ENCODE peak calls at places on chromosomes 13 and 19, in four cellular contexts. One of them, this sample, is unnamed. For H3K9me3 and H3K36me3, the result is how much of the 10 kb centered on the place peaks cover.

GRCh38 chr13:36412736-36413135 is 19.6 kb upstream of the CCNA1 start:
- DNase-seq in neural progenitor cell: no peak
- DNase-seq in cardiac muscle cell: peak
- DNase-seq in MM.1S: no peak
- DNase-seq in this sample: no peak

GRCh38 chr13:109271991-109272454 is 514.4 kb downstream of the IRS2 start:
- DNase-seq in neural progenitor cell: peak
- DNase-seq in cardiac muscle cell: no peak
- DNase-seq in MM.1S: no peak
- DNase-seq in this sample: no peak

GRCh38 chr13:21453352-21454089 is 5.6 kb downstream of the ZDHHC20 start:
- DNase-seq in neural progenitor cell: no peak
- DNase-seq in cardiac muscle cell: no peak
- DNase-seq in MM.1S: no peak
- DNase-seq in this sample: no peak

GRCh38 chr13:25625361-25625760 is 253.6 kb downstream of the ATP8A2 start:
- DNase-seq in cardiac muscle cell: no peak
- DNase-seq in MM.1S: no peak
- DNase-seq in neural progenitor cell: no peak
- DNase-seq in this sample: no peak

GRCh38 chr19:33661336-33661735 is 39.6 kb downstream of the CHST8 start:
- DNase-seq in neural progenitor cell: no peak
- DNase-seq in cardiac muscle cell: no peak
- DNase-seq in MM.1S: no peak
- DNase-seq in this sample: no peak

GRCh38 chr19:670609-671075 is 5.5 kb upstream of the FSTL3 start:
- DNase-seq in cardiac muscle cell: no peak
- DNase-seq in neural progenitor cell: no peak
- DNase-seq in MM.1S: no peak
- DNase-seq in this sample: peak

GRCh38 chr19:9043524-9043923 is 33.3 kb upstream of the MUC16 start:
- DNase-seq in neural progenitor cell: peak
- DNase-seq in MM.1S: no peak
- DNase-seq in cardiac muscle cell: no peak
- DNase-seq in this sample: no peak

GRCh38 chr13:46633416-46633815 is 80.4 kb downstream of the LRCH1 start:
- DNase-seq in MM.1S: no peak
- DNase-seq in neural progenitor cell: no peak
- DNase-seq in cardiac muscle cell: peak
- DNase-seq in this sample: peak

GRCh38 chr13:37074703-37075102 is 15.2 kb upstream of the SUPT20H start:
- DNase-seq in MM.1S: peak
- DNase-seq in cardiac muscle cell: peak
- DNase-seq in neural progenitor cell: peak
- DNase-seq in this sample: no peak

GRCh38 chr19:50258918-50259372 is 55.5 kb downstream of the MYH14 start:
- DNase-seq in MM.1S: no peak
- DNase-seq in neural progenitor cell: peak
- DNase-seq in cardiac muscle cell: peak
- DNase-seq in this sample: peak

GRCh38 chr19:4662020-4662695 is 8.0 kb downstream of the MYDGF start:
- DNase-seq in MM.1S: no peak
- DNase-seq in cardiac muscle cell: no peak
- DNase-seq in neural progenitor cell: no peak
- DNase-seq in this sample: peak

GRCh38 chr13:107301724-107302374 is 733.9 kb upstream of the ARGLU1 start:
- DNase-seq in cardiac muscle cell: peak
- DNase-seq in MM.1S: no peak
- DNase-seq in neural progenitor cell: peak
- DNase-seq in this sample: no peak

GRCh38 chr19:37872383-37872782 is 34.0 kb downstream of the WDR87 start:
- DNase-seq in cardiac muscle cell: no peak
- DNase-seq in MM.1S: no peak
- DNase-seq in neural progenitor cell: no peak
- DNase-seq in this sample: peak

GRCh38 chr19:8571006-8571411 is 6.2 kb downstream of the MYO1F start:
- DNase-seq in MM.1S: peak
- DNase-seq in cardiac muscle cell: peak
- DNase-seq in neural progenitor cell: no peak
- DNase-seq in this sample: peak

GRCh38 chr13:36377822-36378480 is 31.8 kb upstream of the SPART start:
- DNase-seq in neural progenitor cell: no peak
- DNase-seq in MM.1S: no peak
- DNase-seq in cardiac muscle cell: peak
- DNase-seq in this sample: peak

GRCh38 chr13:23715762-23716235 is 145.6 kb downstream of the TNFRSF19 start:
- DNase-seq in MM.1S: no peak
- DNase-seq in cardiac muscle cell: no peak
- DNase-seq in neural progenitor cell: no peak
- DNase-seq in this sample: no peak

GRCh38 chr19:19110410-19111137 is 27.7 kb downstream of the TMEM161A start:
- DNase-seq in neural progenitor cell: peak
- DNase-seq in cardiac muscle cell: peak
- DNase-seq in MM.1S: no peak
- DNase-seq in this sample: peak

GRCh38 chr13:114077121-114077937 is 55.1 kb downstream of the RASA3 start:
- DNase-seq in MM.1S: no peak
- DNase-seq in cardiac muscle cell: no peak
- DNase-seq in neural progenitor cell: no peak
- DNase-seq in this sample: peak

GRCh38 chr13:21670006-21670882 is 629 bp upstream of the FGF9 start:
- DNase-seq in MM.1S: peak
- DNase-seq in neural progenitor cell: peak
- DNase-seq in cardiac muscle cell: peak
- DNase-seq in this sample: peak

GRCh38 chr13:95505265-95505664 is 47.3 kb upstream of the CLDN10 start:
- DNase-seq in neural progenitor cell: peak
- DNase-seq in cardiac muscle cell: no peak
- DNase-seq in MM.1S: no peak
- DNase-seq in this sample: peak

GRCh38 chr19:35053667-35054293 is 12.3 kb downstream of the HPN start:
- DNase-seq in neural progenitor cell: no peak
- DNase-seq in cardiac muscle cell: no peak
- DNase-seq in MM.1S: no peak
- DNase-seq in this sample: no peak

GRCh38 chr13:50617134-50617721 is 226.3 kb downstream of the DLEU7 start:
- DNase-seq in MM.1S: no peak
- DNase-seq in cardiac muscle cell: peak
- DNase-seq in neural progenitor cell: no peak
- DNase-seq in this sample: peak

GRCh38 chr19:290539-291521 is at the start of gene PLPP2:
- DNase-seq in neural progenitor cell: peak
- DNase-seq in MM.1S: peak
- DNase-seq in cardiac muscle cell: peak
- DNase-seq in this sample: peak

GRCh38 chr19:739998-740715 is 10.8 kb upstream of the MISP start:
- DNase-seq in cardiac muscle cell: no peak
- DNase-seq in MM.1S: no peak
- DNase-seq in neural progenitor cell: no peak
- DNase-seq in this sample: no peak

GRCh38 chr19:52307275-52307674 is 10.3 kb downstream of the ZNF480 start:
- DNase-seq in neural progenitor cell: peak
- DNase-seq in MM.1S: no peak
- DNase-seq in cardiac muscle cell: peak
- DNase-seq in this sample: no peak
- H3K9me3 ChIP-seq in neural progenitor cell: under half
- H3K9me3 ChIP-seq in MM.1S: under half
- H3K9me3 ChIP-seq in cardiac muscle cell: under half
- H3K9me3 ChIP-seq in this sample: under half

DNA sequence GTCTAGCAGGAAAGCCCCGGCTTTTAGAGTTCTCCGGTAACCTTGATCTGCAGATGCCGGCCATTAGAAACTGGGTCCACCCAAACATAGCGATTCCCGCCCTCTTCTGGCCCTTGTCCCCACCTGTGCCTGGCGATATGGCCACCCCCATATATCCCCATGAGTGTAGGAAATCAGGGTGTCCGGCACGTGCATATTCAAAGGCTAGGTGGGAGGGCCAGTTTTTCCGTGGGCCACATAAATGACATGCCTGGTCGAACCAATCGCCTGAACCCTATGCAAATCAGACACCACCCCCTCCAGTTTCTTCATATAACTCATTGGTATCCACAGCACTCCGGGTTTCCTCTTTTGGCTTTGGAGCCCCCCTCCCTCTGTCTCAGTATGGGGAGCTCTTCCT is 37.4 kb downstream of the ERICH4 start:
- DNase-seq in cardiac muscle cell: no peak
- DNase-seq in MM.1S: no peak
- DNase-seq in neural progenitor cell: no peak
- DNase-seq in this sample: no peak
- H3K27ac ChIP-seq in cardiac muscle cell: no peak
- H3K27ac ChIP-seq in MM.1S: no peak
- H3K27ac ChIP-seq in neural progenitor cell: no peak
- H3K27ac ChIP-seq in this sample: no peak

DNA sequence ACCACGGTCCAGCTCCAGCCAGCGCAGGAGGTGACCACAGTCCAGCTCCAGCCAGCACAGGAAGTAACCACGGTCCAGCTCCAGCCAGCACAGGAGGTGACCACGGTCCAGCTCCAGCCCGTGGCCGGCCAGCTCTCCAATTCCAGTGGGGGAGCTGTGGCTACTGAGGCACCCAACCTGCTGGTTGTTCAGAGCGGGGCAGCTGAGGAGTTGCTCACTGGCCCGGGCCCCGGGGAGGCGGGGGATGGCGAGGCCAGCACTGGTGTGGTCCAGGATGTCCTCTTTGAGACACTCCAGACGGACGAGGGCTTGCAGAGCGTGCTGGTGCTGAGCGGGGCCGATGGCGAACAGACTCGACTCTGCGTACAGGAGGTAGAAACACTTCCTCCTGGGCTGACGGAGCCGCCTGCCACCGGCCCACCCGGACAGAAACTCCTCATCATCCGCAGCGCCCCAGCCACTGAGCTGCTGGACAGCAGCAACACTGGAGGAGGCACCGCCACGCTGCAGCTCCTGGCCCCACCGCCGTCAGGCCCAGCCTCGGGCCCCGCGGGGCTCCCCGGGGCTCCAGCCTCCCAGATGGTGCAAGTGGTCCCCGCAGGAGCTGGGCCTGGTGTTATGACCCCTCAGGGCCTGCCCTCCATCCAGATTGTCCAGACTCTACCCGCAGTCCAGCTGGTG is 1.2 kb upstream of the NAT14 start:
- DNase-seq in cardiac muscle cell: no peak
- DNase-seq in MM.1S: no peak
- DNase-seq in neural progenitor cell: no peak
- DNase-seq in this sample: peak
- H3K36me3 ChIP-seq in cardiac muscle cell: under half
- H3K36me3 ChIP-seq in MM.1S: under half
- H3K36me3 ChIP-seq in neural progenitor cell: under half
- H3K36me3 ChIP-seq in this sample: under half

GRCh38 chr19:58054792-58055482 is 4.1 kb upstream of the ZNF135 start:
- DNase-seq in cardiac muscle cell: peak
- DNase-seq in neural progenitor cell: peak
- DNase-seq in MM.1S: no peak
- DNase-seq in this sample: peak

GRCh38 chr19:58056261-58056660 is 2.8 kb upstream of the ZNF135 start:
- DNase-seq in neural progenitor cell: no peak
- DNase-seq in cardiac muscle cell: no peak
- DNase-seq in MM.1S: no peak
- DNase-seq in this sample: peak

GRCh38 chr19:58052256-58052655 is 6.8 kb upstream of the ZNF135 start:
- DNase-seq in MM.1S: no peak
- DNase-seq in neural progenitor cell: no peak
- DNase-seq in cardiac muscle cell: no peak
- DNase-seq in this sample: peak

GRCh38 chr19:58055483-58055874 is 3.6 kb upstream of the ZNF135 start:
- DNase-seq in MM.1S: no peak
- DNase-seq in cardiac muscle cell: no peak
- DNase-seq in neural progenitor cell: no peak
- DNase-seq in this sample: peak

DNA sequence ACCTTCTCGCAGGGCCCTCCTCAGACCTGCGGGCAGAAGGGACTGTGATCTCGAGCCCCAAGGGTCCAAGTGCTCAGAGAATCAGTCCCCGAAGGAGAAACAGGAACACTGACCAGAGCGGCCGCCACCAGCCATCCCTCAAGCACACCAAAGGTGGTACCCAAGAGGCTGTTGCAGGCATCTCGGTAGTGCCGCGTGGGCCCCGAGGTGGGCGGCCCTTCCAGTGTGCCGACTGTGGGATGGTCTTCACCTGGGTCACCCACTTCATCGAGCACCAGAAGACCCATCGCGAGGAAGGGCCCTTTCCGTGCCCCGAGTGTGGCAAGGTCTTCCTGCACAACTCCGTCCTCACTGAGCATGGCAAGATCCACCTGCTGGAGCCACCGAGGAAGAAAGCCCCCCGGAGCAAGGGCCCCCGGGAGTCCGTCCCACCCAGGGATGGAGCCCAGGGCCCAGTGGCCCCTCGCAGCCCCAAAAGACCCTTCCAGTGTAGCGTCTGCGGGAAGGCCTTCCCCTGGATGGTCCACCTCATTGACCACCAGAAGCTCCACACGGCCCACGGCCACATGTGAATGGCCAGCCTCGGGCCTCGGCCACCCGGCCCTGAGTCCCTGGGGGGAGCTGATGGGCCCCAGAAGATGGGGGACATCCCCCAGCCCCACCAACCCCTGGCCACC is 5.5 kb upstream of the ZNF135 start:
- DNase-seq in MM.1S: no peak
- DNase-seq in cardiac muscle cell: no peak
- DNase-seq in neural progenitor cell: no peak
- DNase-seq in this sample: peak
- H3K9me3 ChIP-seq in MM.1S: under half
- H3K9me3 ChIP-seq in cardiac muscle cell: under half
- H3K9me3 ChIP-seq in neural progenitor cell: under half
- H3K9me3 ChIP-seq in this sample: under half

DNA sequence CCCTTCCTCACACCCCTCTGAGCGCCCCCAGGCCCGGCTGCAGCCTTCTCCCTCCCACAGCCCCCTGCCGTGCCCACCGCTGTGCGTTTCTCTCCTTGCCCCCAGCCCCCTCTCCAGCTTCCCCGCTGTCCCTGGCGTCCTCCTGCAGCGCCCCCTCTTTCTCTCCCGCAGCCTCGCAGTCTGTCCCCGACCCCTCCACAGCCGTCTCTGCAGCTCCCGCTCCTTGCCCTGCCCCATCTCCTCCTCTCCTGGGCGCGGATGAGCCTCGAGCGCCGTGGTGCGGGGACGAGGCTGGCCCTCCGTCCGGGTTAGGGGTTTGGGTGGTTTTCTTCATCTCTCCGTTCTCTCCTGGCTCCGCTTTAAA is 1.1 kb downstream of the KMT5C start:
- DNase-seq in MM.1S: peak
- DNase-seq in neural progenitor cell: peak
- DNase-seq in cardiac muscle cell: no peak
- DNase-seq in this sample: peak
- H3K27ac ChIP-seq in MM.1S: peak
- H3K27ac ChIP-seq in neural progenitor cell: peak
- H3K27ac ChIP-seq in cardiac muscle cell: peak
- H3K27ac ChIP-seq in this sample: peak

GRCh38 chr19:55671054-55671378 is 4.0 kb upstream of the EPN1 start:
- DNase-seq in MM.1S: no peak
- DNase-seq in cardiac muscle cell: no peak
- DNase-seq in neural progenitor cell: no peak
- DNase-seq in this sample: no peak
- H3K36me3 ChIP-seq in MM.1S: under half
- H3K36me3 ChIP-seq in cardiac muscle cell: under half
- H3K36me3 ChIP-seq in neural progenitor cell: under half
- H3K36me3 ChIP-seq in this sample: under half

GRCh38 chr19:15247107-15248014 is 15.1 kb upstream of the EPHX3 start:
- DNase-seq in neural progenitor cell: no peak
- DNase-seq in MM.1S: no peak
- DNase-seq in cardiac muscle cell: no peak
- DNase-seq in this sample: peak
- H3K9me3 ChIP-seq in neural progenitor cell: under half
- H3K9me3 ChIP-seq in MM.1S: under half
- H3K9me3 ChIP-seq in cardiac muscle cell: under half
- H3K9me3 ChIP-seq in this sample: under half

This sample was measured in osteoblast.